ENCODE peak calls at places on chromosomes 2 and 18, in four cellular contexts. F is Peyer's patch, Y is esophagus squamous epithelium, U is A549. A is an unnamed sample.

GRCh38 chr2:27952070-27952469 is 61.5 kb downstream of the BABAM2 start:
- DNase-seq in F (no peak), Y (no peak), U (no peak), A (no peak)

GRCh38 chr2:152542995-152543481 is 174.2 kb downstream of the PRPF40A start:
- DNase-seq in F (no peak), Y (no peak), U (peak; percentile 15), A (no peak)

GRCh38 chr2:28224648-28225471 is 167.8 kb upstream of the FOSL2 start:
- DNase-seq in F (no peak), Y (no peak), U (no peak), A (no peak)

GRCh38 chr2:82748653-82749052 is 1710.4 kb downstream of the SUCLG1 start:
- DNase-seq in F (no peak), Y (no peak), U (no peak), A (no peak)

GRCh38 chr2:79855264-79856006 is 342.6 kb downstream of the CTNNA2 start:
- DNase-seq in F (no peak), Y (no peak), U (peak; percentile 6), A (no peak)

GRCh38 chr2:110115291-110116032 is at the start of gene MALL:
- DNase-seq in F (peak; percentile 76), Y (no peak), U (peak; percentile 65), A (no peak)

GRCh38 chr18:6781846-6782245 is 52.3 kb downstream of the ARHGAP28 start:
- DNase-seq in F (no peak), Y (no peak), U (no peak), A (no peak)

GRCh38 chr2:132977812-132978529 is 308.0 kb upstream of the LYPD1 start:
- DNase-seq in F (no peak), Y (no peak), U (no peak), A (no peak)

GRCh38 chr2:128585706-128586105 is 267.0 kb upstream of the HS6ST1 start:
- DNase-seq in F (peak; percentile 21), Y (no peak), U (no peak), A (no peak)

GRCh38 chr18:61470111-61470673 is 137.0 kb downstream of the CDH20 start:
- DNase-seq in F (no peak), Y (no peak), U (no peak), A (no peak)

GRCh38 chr2:208320686-208321085 is 54.6 kb downstream of the PIKFYVE start:
- DNase-seq in F (peak; percentile 58), Y (no peak), U (no peak), A (no peak)

GRCh38 chr2:180463608-180464007 is 456.5 kb upstream of the CWC22 start:
- DNase-seq in F (no peak), Y (no peak), U (no peak), A (no peak)
- TF ChIP-seq POLR2A in F (no peak), Y (no peak), U (no peak), A (no peak)

DNA sequence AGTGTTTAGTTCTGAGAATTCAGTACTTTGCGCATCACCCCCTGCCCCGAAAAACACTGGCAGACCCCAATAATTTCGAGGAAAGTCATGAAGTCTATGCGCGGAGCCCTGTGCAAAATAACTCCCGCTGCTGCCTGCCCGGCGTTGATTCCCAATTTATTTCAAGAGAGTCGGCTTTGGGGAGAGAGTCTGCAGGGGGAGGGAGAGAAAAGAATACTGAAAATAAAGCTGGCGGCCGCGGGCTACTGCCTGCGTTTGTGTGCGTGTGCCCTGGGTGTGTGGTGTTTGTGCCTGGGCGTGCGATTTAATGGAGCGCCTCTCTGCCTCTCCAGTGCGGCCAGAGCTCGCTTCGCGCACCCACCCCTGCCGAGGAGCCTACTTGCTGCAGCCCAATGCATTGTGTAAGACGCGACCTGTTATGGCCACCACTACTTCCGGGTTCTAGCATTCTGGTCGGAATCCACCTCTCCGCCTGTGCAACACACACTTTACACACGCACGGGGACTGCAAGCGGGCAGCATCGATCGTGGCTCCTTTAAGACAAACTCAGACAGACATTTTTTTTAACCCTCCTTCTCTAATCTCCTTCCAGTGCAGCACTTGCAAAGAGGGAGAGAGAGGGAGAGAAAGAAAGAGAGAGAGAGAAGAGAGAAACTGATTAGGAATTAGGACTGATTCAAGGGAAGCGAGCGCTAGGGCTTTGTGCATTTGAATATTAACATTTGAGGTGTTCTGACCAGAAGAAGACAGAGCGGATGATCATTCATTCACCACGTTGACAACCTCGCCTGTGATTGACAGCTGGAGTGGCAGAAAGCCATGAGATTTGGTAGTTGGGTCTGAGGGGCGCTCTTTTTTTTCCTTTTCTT is at the start of gene MEIS1:
- DNase-seq in F (peak; percentile 85), Y (peak; percentile 39), U (peak; percentile 93), A (peak; percentile 76)
- TF ChIP-seq POLR2A in F (peak; percentile 68), Y (peak; percentile 62), U (peak; percentile 91), A (no peak)

GRCh38 chr2:121902171-121902591 is 146.7 kb downstream of the TSN start:
- DNase-seq in F (no peak), Y (no peak), U (no peak), A (peak; percentile 2)
- TF ChIP-seq POLR2A in F (no peak), Y (no peak), U (no peak), A (no peak)

GRCh38 chr2:55223958-55224760 is 7.9 kb downstream of the CLHC1 start:
- DNase-seq in F (no peak), Y (no peak), U (no peak), A (peak; percentile 13)

GRCh38 chr2:55225481-55226020 is 6.5 kb downstream of the CLHC1 start:
- DNase-seq in F (no peak), Y (no peak), U (no peak), A (no peak)

GRCh38 chr2:55228224-55228563 is 3.9 kb downstream of the CLHC1 start:
- DNase-seq in F (no peak), Y (no peak), U (no peak), A (no peak)

GRCh38 chr2:55229221-55229620 is 2.9 kb downstream of the CLHC1 start:
- DNase-seq in F (no peak), Y (no peak), U (no peak), A (no peak)

DNA sequence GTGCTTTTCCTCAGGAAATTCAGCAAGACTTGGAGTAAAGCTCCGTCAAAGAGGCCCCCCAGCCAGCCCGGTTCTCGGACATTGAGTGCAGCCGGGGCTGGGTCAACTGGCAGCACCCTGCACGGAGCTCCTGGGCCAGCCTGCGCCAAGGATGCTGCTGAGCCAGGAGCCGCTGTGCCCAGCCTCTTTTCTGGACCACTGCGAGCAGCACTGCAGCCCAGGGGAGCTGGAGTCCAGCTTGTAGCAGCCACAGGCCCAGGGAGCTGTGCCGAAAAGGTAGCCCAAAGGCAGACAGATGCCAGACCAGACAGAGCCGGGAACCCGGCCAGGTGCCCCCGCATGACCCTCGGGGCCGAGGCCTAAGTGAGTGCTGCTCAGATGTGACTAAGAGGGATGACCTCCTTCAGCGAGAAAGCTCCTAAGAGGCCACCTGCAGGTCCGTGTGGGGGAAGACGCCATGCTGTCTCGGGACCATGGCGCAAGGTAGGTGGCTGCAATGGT is 7.3 kb downstream of the CLHC1 start:
- DNase-seq in F (no peak), Y (no peak), U (no peak), A (no peak)
- TF ChIP-seq POLR2A in F (no peak), Y (no peak), U (no peak), A (no peak)

GRCh38 chr2:85537600-85538506 is 1.1 kb upstream of the MAT2A start:
- DNase-seq in F (peak; percentile 79), Y (no peak), U (peak; percentile 37), A (peak; percentile 74)
- TF ChIP-seq POLR2A in F (peak; percentile 35), Y (no peak), U (peak; percentile 40), A (no peak)

GRCh38 chr2:190534310-190535118 is at the start of gene NEMP2:
- DNase-seq in F (peak; percentile 92), Y (peak; percentile 24), U (peak; percentile 52), A (peak; percentile 92)
- TF ChIP-seq POLR2A in F (peak; percentile 65), Y (no peak), U (peak; percentile 67), A (peak; percentile 91)